ENCODE peak calls at places on chromosomes 1 and 21, in nine cellular contexts. S is CD4-positive, alpha-beta memory T cell; C is small intestine; I is progenitor cell of endocrine pancreas; M is tibial artery; Z is AG09309; A is midbrain; Y is adipocyte; Q is nephron progenitor cell. K is an unnamed sample.
A peak's percentile ranks its signal among the peaks of the same experiment; 100 is the strongest.

GRCh38 chr1:2865571-2866414 is 64.3 kb upstream of the TTC34 start:
- DNase-seq in Z (no peak), M (no peak), Q (no peak), C (no peak), Y (no peak), S (no peak), I (no peak), A (no peak), K (no peak)

GRCh38 chr1:245213066-245213465 is 58.3 kb downstream of the KIF26B start:
- DNase-seq in C (no peak), Z (no peak), A (no peak), M (no peak), Q (no peak), I (no peak), Y (no peak), S (no peak), K (no peak)

GRCh38 chr1:161727343-161727924 is 6.1 kb downstream of the FCRLB start:
- DNase-seq in I (no peak), Z (peak; percentile 74), A (no peak), Q (no peak), C (peak; percentile 46), S (peak; percentile 63), M (no peak), Y (peak; percentile 59), K (no peak)

GRCh38 chr1:5725855-5726585 is 266.2 kb downstream of the NPHP4 start:
- DNase-seq in Y (no peak), I (no peak), C (no peak), Z (no peak), M (peak; percentile 34), A (no peak), Q (no peak), S (no peak), K (peak; percentile 12)

GRCh38 chr1:118862755-118863154 is 125.4 kb downstream of the TBX15 start:
- DNase-seq in A (no peak), I (no peak), C (no peak), Q (no peak), Z (no peak), S (no peak), Y (no peak), M (no peak), K (no peak)

GRCh38 chr21:38993561-38993960 is 187.8 kb downstream of the ETS2 start:
- DNase-seq in M (peak; percentile 82), Z (peak; percentile 61), Y (peak; percentile 93), C (peak; percentile 37), A (no peak), Q (no peak), S (no peak), I (no peak), K (peak; percentile 78)

GRCh38 chr21:25234857-25235801 is 372.2 kb downstream of the MRPL39 start:
- DNase-seq in M (no peak), C (no peak), Z (no peak), S (no peak), Y (no peak), A (no peak), Q (no peak), I (no peak), K (no peak)

GRCh38 chr1:18373882-18374493 is 106.7 kb upstream of the KLHDC7A start:
- DNase-seq in I (peak; percentile 30), Y (no peak), S (no peak), M (no peak), C (no peak), Q (peak; percentile 79), A (no peak), Z (no peak), K (no peak)

GRCh38 chr1:201488817-201489581 is 17.9 kb downstream of the CSRP1 start:
- DNase-seq in Z (peak; percentile 90), S (no peak), Y (peak; percentile 88), C (no peak), Q (no peak), M (peak; percentile 85), A (no peak), I (no peak), K (peak; percentile 89)

GRCh38 chr21:43835861-43836260 is 29.2 kb upstream of the AGPAT3 start:
- DNase-seq in C (no peak), S (no peak), Z (no peak), A (no peak), Y (no peak), I (no peak), M (no peak), Q (no peak), K (no peak)

GRCh38 chr1:64917328-64917861 is 49.0 kb downstream of the JAK1 start:
- DNase-seq in I (no peak), C (no peak), A (no peak), Y (peak; percentile 96), M (peak; percentile 78), Q (no peak), Z (peak; percentile 99), S (no peak), K (no peak)

GRCh38 chr1:78836736-78837135 is 169.8 kb downstream of the ADGRL4 start:
- DNase-seq in S (no peak), Z (no peak), A (no peak), I (no peak), Y (peak; percentile 47), C (peak; percentile 5), Q (no peak), M (no peak), K (no peak)

GRCh38 chr1:221777434-221778072 is 35.7 kb upstream of the DUSP10 start:
- DNase-seq in M (no peak), C (peak; percentile 49), S (peak; percentile 80), A (no peak), I (no peak), Z (no peak), Y (no peak), Q (no peak), K (no peak)

GRCh38 chr21:42939581-42940413 is 14.4 kb upstream of the ERVH48-1 start:
- DNase-seq in Z (peak; percentile 89), I (no peak), Q (no peak), A (peak; percentile 66), Y (peak; percentile 98), S (no peak), M (peak; percentile 91), C (peak; percentile 13), K (peak; percentile 82)

GRCh38 chr1:197924516-197925123 is 7.4 kb downstream of the LHX9 start:
- DNase-seq in A (peak; percentile 17), S (peak; percentile 47), Z (peak; percentile 21), I (no peak), Y (peak; percentile 72), C (peak; percentile 56), M (no peak), Q (peak; percentile 35), K (no peak)

GRCh38 chr1:84883286-84883685 is 9.7 kb downstream of the LPAR3 start:
- DNase-seq in C (no peak), A (no peak), Z (no peak), Y (peak; percentile 52), S (no peak), M (no peak), I (no peak), Q (no peak), K (no peak)

GRCh38 chr1:29256395-29256794 is 20.1 kb downstream of the PTPRU start:
- DNase-seq in C (no peak), A (no peak), Q (no peak), M (peak; percentile 33), Z (no peak), I (no peak), S (no peak), Y (no peak), K (no peak)

GRCh38 chr1:1357871-1358432 is 403 bp downstream of the MXRA8 start:
- DNase-seq in Q (peak; percentile 49), A (no peak), C (no peak), M (no peak), I (no peak), Y (peak; percentile 56), S (no peak), Z (no peak), K (no peak)

GRCh38 chr1:206709322-206709721 is 24.6 kb downstream of the MAPKAPK2 start:
- DNase-seq in A (no peak), C (no peak), I (no peak), Y (no peak), S (no peak), Q (no peak), M (no peak), Z (no peak), K (no peak)

GRCh38 chr1:26291433-26291832 is 11.5 kb downstream of the SH3BGRL3 start:
- DNase-seq in C (no peak), M (no peak), I (no peak), Q (no peak), Y (no peak), Z (no peak), S (no peak), A (no peak), K (no peak)

GRCh38 chr1:7252411-7253117 is 467.3 kb downstream of the CAMTA1 start:
- DNase-seq in A (no peak), I (no peak), Q (no peak), C (no peak), Y (no peak), S (no peak), M (no peak), Z (no peak), K (no peak)

GRCh38 chr21:41477641-41478318 is 30.2 kb downstream of the TMPRSS2 start:
- DNase-seq in Q (no peak), C (peak; percentile 72), I (no peak), S (no peak), Z (no peak), A (peak; percentile 56), M (no peak), Y (no peak), K (no peak)

GRCh38 chr1:247646867-247647266 is 32.7 kb downstream of the OR13G1 start:
- DNase-seq in S (no peak), I (no peak), A (no peak), Y (no peak), Q (no peak), M (no peak), C (no peak), Z (no peak), K (no peak)

GRCh38 chr1:172145231-172145651 is 275.2 kb upstream of the C1orf105 start:
- DNase-seq in A (no peak), S (no peak), I (no peak), C (no peak), Z (no peak), Y (peak; percentile 91), Q (no peak), M (no peak), K (no peak)

GRCh38 chr1:26020390-26020789 is 1.2 kb upstream of the EXTL1 start:
- DNase-seq in Q (no peak), Z (no peak), C (no peak), I (no peak), S (no peak), A (no peak), Y (peak; percentile 66), M (no peak), K (no peak)